ENCODE peak calls at places on chromosomes 3 and 15, in four cellular contexts. L, I, W and Q are unnamed samples.
A peak's percentile ranks its signal among the peaks of the same experiment; 100 is the strongest.

GRCh38 chr3:81033185-81033584 is 728.3 kb downstream of the GBE1 start:
- DNase-seq in L (no peak), I (no peak), W (no peak), Q (no peak)

GRCh38 chr3:160260587-160261270 is 35.5 kb downstream of the C3orf80 start:
- DNase-seq in L (no peak), I (no peak), W (peak; percentile 7), Q (no peak)

GRCh38 chr3:4827767-4828166 is 151.5 kb upstream of the BHLHE40 start:
- DNase-seq in L (no peak), I (no peak), W (no peak), Q (no peak)

GRCh38 chr3:46884929-46885328 is 7.4 kb downstream of the PTH1R start:
- DNase-seq in L (no peak), I (no peak), W (no peak), Q (no peak)

GRCh38 chr3:65729973-65730372 is 308.7 kb downstream of the MAGI1 start:
- DNase-seq in L (no peak), I (no peak), W (peak; percentile 24), Q (no peak)

GRCh38 chr3:120766576-120766975 is 24.0 kb downstream of the GTF2E1 start:
- DNase-seq in L (no peak), I (no peak), W (no peak), Q (no peak)

GRCh38 chr3:99499235-99499798 is 139.1 kb upstream of the COL8A1 start:
- DNase-seq in L (peak; percentile 62), I (peak; percentile 55), W (peak; percentile 81), Q (peak; percentile 48)

GRCh38 chr15:68113751-68114150 is 59.6 kb downstream of the PIAS1 start:
- DNase-seq in L (no peak), I (no peak), W (no peak), Q (no peak)

GRCh38 chr3:179486806-179487205 is 35.5 kb upstream of the GNB4 start:
- DNase-seq in L (no peak), I (no peak), W (no peak), Q (no peak)

GRCh38 chr3:128349963-128350599 is 116.6 kb downstream of the DNAJB8 start:
- DNase-seq in L (no peak), I (no peak), W (no peak), Q (no peak)

GRCh38 chr15:95981209-95981608 is 349.3 kb upstream of the NR2F2 start:
- DNase-seq in L (no peak), I (no peak), W (no peak), Q (no peak)

GRCh38 chr15:46127361-46127874 is 492.6 kb downstream of the SQOR start:
- DNase-seq in L (peak; percentile 77), I (peak; percentile 3), W (no peak), Q (no peak)

GRCh38 chr3:172218350-172219323 is 179.3 kb downstream of the FNDC3B start:
- DNase-seq in L (peak; percentile 42), I (no peak), W (no peak), Q (no peak)

GRCh38 chr15:48126667-48127355 is 6.0 kb downstream of the SLC24A5 start:
- DNase-seq in L (no peak), I (no peak), W (no peak), Q (no peak)

GRCh38 chr15:34716111-34716510 is 38.7 kb downstream of the GJD2 start:
- DNase-seq in L (no peak), I (no peak), W (no peak), Q (no peak)

GRCh38 chr3:160695906-160696305 is 18.9 kb downstream of the ARL14 start:
- DNase-seq in L (peak; percentile 75), I (no peak), W (peak; percentile 16), Q (no peak)

GRCh38 chr3:134614955-134615354 is 35.9 kb downstream of the KY start:
- DNase-seq in L (no peak), I (no peak), W (no peak), Q (no peak)

GRCh38 chr15:34708422-34708821 is 46.4 kb downstream of the GJD2 start:
- DNase-seq in L (peak; percentile 38), I (peak; percentile 20), W (peak; percentile 65), Q (peak; percentile 34)

GRCh38 chr15:23497710-23498111 is 50.7 kb upstream of the GOLGA6L2 start:
- DNase-seq in L (peak; percentile 8), I (peak; percentile 0), W (peak; percentile 3), Q (no peak)

GRCh38 chr3:31840252-31840651 is 140.8 kb downstream of the OSBPL10 start:
- DNase-seq in L (no peak), I (no peak), W (no peak), Q (no peak)

GRCh38 chr3:51719413-51720025 is 12.7 kb downstream of the GRM2 start:
- DNase-seq in L (no peak), I (no peak), W (no peak), Q (no peak)

GRCh38 chr3:55471522-55472280 is 15.4 kb downstream of the WNT5A start:
- DNase-seq in L (no peak), I (no peak), W (no peak), Q (no peak)

GRCh38 chr15:75368689-75369239 is 357 bp upstream of the MAN2C1 start:
- DNase-seq in L (no peak), I (no peak), W (no peak), Q (no peak)

GRCh38 chr15:45101749-45102148 is 12.2 kb downstream of the DUOX2 start:
- DNase-seq in L (no peak), I (no peak), W (no peak), Q (no peak)

GRCh38 chr3:52851348-52851747 is 16.5 kb upstream of the MUSTN1 start:
- DNase-seq in L (peak; percentile 34), I (peak; percentile 35), W (peak; percentile 56), Q (peak; percentile 11)

GRCh38 chr15:69906256-69907185 is 191.2 kb downstream of the TLE3 start:
- DNase-seq in L (peak; percentile 38), I (no peak), W (no peak), Q (no peak)

GRCh38 chr15:68315495-68316007 is 38.0 kb downstream of the FEM1B start:
- DNase-seq in L (no peak), I (no peak), W (peak; percentile 19), Q (peak; percentile 49)

GRCh38 chr3:64216706-64217105 is 8.6 kb downstream of the PRICKLE2 start:
- DNase-seq in L (no peak), I (no peak), W (peak; percentile 61), Q (no peak)

GRCh38 chr3:163735394-163735793 is 1342.9 kb downstream of the SI start:
- DNase-seq in L (no peak), I (no peak), W (no peak), Q (no peak)

GRCh38 chr3:131535131-131535530 is 32.4 kb upstream of the MRPL3 start:
- DNase-seq in L (peak; percentile 71), I (no peak), W (peak; percentile 6), Q (peak; percentile 81)

GRCh38 chr3:4351164-4351855 is 48.1 kb downstream of the SETMAR start:
- DNase-seq in L (peak; percentile 1), I (no peak), W (peak; percentile 73), Q (no peak)

GRCh38 chr3:50652709-50653108 is 22.0 kb upstream of the DOCK3 start:
- DNase-seq in L (no peak), I (no peak), W (no peak), Q (no peak)

GRCh38 chr3:190568036-190568435 is 54.2 kb downstream of the IL1RAP start:
- DNase-seq in L (no peak), I (no peak), W (peak; percentile 20), Q (no peak)

GRCh38 chr3:13665582-13666226 is 116.8 kb downstream of the FBLN2 start:
- DNase-seq in L (no peak), I (no peak), W (no peak), Q (no peak)

GRCh38 chr15:78050441-78050809 is 27.1 kb downstream of the TBC1D2B start:
- DNase-seq in L (no peak), I (no peak), W (no peak), Q (no peak)

GRCh38 chr15:81157195-81157938 is 23.3 kb downstream of the CFAP161 start:
- DNase-seq in L (no peak), I (no peak), W (no peak), Q (no peak)

GRCh38 chr15:80058044-80058443 is 1.4 kb upstream of the ZFAND6 start:
- DNase-seq in L (no peak), I (no peak), W (no peak), Q (no peak)

DNA sequence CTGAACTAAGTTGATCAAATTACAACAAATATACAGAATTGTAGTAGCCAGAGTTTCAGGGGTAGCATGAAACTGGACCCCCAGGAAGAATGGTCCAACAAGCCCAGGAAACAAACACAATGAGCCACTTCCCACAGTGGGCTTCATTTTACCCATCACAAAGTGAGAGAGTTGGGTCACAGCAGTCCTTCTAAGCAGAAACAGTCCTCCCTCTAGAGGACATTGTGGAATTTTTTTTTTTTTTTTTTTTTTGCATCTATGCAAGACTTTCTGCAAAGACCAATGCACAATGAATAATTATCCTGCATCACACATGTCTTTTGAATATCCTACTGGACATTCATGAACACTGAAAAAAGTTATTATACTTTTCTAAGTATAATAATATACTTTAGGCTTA is 73.8 kb upstream of the ATP13A5 start:
- DNase-seq in L (no peak), I (no peak), W (no peak), Q (no peak)
- TF ChIP-seq CTCF in L (peak; percentile 53), I (no peak), W (no peak), Q (peak; percentile 47)

GRCh38 chr15:88703533-88703932 is 64.7 kb downstream of the ISG20 start:
- DNase-seq in L (no peak), I (no peak), W (no peak), Q (no peak)

GRCh38 chr15:88702983-88703382 is 64.2 kb downstream of the ISG20 start:
- DNase-seq in L (no peak), I (no peak), W (peak; percentile 20), Q (no peak)

GRCh38 chr15:88699861-88700260 is 61.0 kb downstream of the ISG20 start:
- DNase-seq in L (no peak), I (no peak), W (no peak), Q (no peak)

GRCh38 chr15:88700716-88701115 is 61.9 kb downstream of the ISG20 start:
- DNase-seq in L (no peak), I (no peak), W (no peak), Q (no peak)

DNA sequence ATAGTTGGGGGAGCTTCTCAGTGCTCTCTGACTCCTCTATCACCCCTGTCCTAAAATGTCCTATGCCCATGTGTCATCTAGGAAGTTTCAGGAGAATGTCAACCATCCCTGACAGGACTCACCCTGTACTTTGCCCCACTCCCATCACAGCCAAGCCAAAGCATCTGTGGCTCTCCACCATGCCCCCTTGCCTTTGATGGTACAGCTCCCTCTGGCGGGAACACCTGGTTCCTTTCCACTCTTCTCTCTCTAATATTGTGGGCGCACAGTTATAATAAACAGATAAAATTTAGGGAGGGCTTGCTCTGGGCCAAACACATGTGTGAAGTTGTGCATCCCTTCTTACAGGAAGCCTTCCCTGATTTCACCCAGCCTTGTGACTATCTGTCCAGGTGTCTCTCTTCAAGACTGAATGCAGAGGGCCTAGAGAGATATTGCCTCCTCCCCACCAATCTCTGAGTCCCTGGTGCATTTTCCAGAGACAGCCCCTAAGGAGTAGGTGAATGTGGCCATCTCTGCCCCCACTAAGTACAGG is 62.8 kb downstream of the ISG20 start:
- DNase-seq in L (no peak), I (no peak), W (peak; percentile 9), Q (no peak)
- TF ChIP-seq CTCF in L (peak; percentile 4), I (peak; percentile 17), W (peak; percentile 37), Q (peak; percentile 21)

GRCh38 chr3:156865732-156866131 is 39.6 kb downstream of the LEKR1 start:
- DNase-seq in L (peak; percentile 46), I (no peak), W (peak; percentile 19), Q (no peak)
- TF ChIP-seq CTCF in L (peak; percentile 42), I (no peak), W (no peak), Q (no peak)

GRCh38 chr3:123161167-123161566 is 40.6 kb upstream of the SEC22A start:
- DNase-seq in L (no peak), I (no peak), W (no peak), Q (no peak)
- TF ChIP-seq CTCF in L (peak; percentile 38), I (peak; percentile 21), W (no peak), Q (no peak)